ENCODE peak calls at places on chromosomes 13 and 19, in six cellular contexts. N is SK-N-SH, Q is breast epithelium, P is SK-N-MC, C is transverse colon, F is stomach. X is an unnamed sample.

GRCh38 chr13:79528356-79528755 is 47.4 kb downstream of the NDFIP2 start:
- DNase-seq in N (no peak), Q (no peak), P (no peak), C (no peak), F (no peak), X (no peak)

GRCh38 chr19:55809381-55810058 is 22.3 kb downstream of the NLRP11 start:
- DNase-seq in N (peak), Q (no peak), P (peak), C (peak), F (peak), X (peak)

GRCh38 chr13:25292301-25292700 is 5.0 kb upstream of the MTMR6 start:
- DNase-seq in N (peak), Q (no peak), P (peak), C (no peak), F (no peak), X (no peak)

GRCh38 chr19:51327066-51327985 is 14.6 kb downstream of the VSIG10L start:
- DNase-seq in N (no peak), Q (peak), P (no peak), C (peak), F (peak), X (peak)

GRCh38 chr19:24140099-24140498 is 53.1 kb downstream of the ZNF254 start:
- DNase-seq in N (no peak), Q (no peak), P (no peak), C (no peak), F (no peak), X (peak)

GRCh38 chr13:108755084-108755483 is 125.7 kb downstream of the MYO16 start:
- DNase-seq in N (no peak), Q (no peak), P (peak), C (no peak), F (no peak), X (no peak)

GRCh38 chr19:55117063-55117635 is 288 bp downstream of the PPP1R12C start:
- DNase-seq in N (no peak), Q (no peak), P (no peak), C (peak), F (no peak), X (no peak)

GRCh38 chr19:2312819-2313501 is 5.0 kb upstream of the LINGO3 start:
- DNase-seq in N (no peak), Q (no peak), P (no peak), C (no peak), F (no peak), X (no peak)

GRCh38 chr13:100733261-100733660 is 58.7 kb upstream of the TMTC4 start:
- DNase-seq in N (no peak), Q (no peak), P (no peak), C (no peak), F (no peak), X (no peak)

GRCh38 chr19:14449321-14449720 is 16.2 kb downstream of the PKN1 start:
- DNase-seq in N (no peak), Q (no peak), P (no peak), C (no peak), F (no peak), X (no peak)

GRCh38 chr19:3448616-3449334 is 31.6 kb downstream of the SMIM24 start:
- DNase-seq in N (no peak), Q (no peak), P (no peak), C (no peak), F (no peak), X (no peak)

DNA sequence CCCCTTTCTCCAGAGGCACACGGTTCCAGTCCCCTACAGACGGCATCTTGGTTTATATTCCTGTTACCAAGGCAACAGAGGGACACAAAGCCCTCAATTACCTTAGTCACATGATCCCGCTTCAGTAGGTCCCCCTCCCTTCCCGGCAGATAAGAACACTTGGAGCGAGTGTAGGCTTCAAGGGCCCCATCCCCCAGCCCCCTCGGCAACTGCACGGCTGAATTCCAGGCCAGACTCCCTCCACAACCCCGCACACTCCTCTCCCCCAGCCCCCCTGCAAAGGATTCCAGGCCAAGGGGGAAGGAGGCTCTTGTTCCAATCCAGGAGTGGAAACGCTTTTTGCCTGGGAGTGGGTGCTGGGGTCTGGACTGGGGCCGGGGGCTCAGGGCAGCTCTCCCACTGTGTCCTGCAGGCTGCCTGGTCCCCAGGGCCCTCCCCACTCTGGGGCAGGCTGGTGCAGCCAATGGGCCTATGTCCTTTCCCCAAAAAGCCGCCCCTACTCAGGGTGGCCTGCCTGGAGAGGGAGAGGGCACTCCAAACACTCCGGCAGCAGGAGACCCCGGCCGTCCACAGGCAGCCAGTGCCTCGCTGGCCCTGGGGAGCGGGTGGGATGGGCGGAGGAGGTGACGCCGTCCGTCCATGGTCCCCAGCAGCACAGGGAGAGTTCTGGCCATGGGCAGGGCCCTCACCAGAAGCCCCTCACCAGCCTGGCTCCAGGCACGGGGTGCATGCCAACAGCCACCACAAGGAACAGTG is 62.6 kb downstream of the MLLT1 start:
- DNase-seq in N (peak), Q (no peak), P (peak), C (no peak), F (no peak), X (no peak)
- TF ChIP-seq POLR2AphosphoS5 in N (no peak), Q (no peak), P (no peak), C (no peak), F (no peak), X (no peak)

DNA sequence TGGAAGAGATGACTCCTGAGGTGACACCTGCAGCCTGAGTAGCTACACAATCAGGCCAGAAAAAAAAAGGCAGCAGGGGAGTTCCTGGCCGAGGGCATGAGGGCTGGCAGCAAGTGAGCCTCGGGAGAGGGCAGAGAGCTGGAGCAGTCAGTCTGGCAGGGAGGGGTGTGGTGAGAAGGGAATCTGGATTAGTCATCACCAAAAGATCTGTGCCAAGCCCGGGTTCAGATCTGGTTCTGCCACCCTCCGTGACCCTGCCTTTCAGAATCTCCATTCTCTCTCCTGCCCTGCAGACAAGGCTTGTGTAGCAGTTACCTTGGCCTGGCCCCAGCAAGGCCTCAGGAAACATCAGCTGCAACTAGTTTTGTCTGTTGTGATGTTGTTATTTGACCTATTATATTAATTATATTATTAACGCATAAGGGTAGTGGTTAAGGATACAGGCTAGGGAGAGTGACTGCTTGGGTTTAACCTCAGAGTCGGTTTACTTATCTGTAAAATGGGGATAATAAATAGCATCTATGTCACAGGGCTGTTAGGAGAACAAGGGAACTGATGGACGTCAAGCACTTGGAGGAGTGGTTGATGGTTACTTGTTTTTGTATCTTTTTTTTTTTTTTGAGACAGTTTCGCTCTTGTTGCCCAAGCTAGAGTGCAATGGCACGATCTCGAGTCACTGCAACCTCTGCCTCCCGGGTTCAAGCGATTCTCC is 2.7 kb upstream of the CAPNS1 start:
- DNase-seq in N (no peak), Q (peak), P (no peak), C (peak), F (peak), X (no peak)
- TF ChIP-seq POLR2AphosphoS5 in N (peak), Q (peak), P (no peak), C (no peak), F (peak), X (no peak)

GRCh38 chr19:48103922-48104321 is 6.7 kb downstream of the PLA2G4C start:
- DNase-seq in N (no peak), Q (no peak), P (no peak), C (no peak), F (no peak), X (no peak)

DNA sequence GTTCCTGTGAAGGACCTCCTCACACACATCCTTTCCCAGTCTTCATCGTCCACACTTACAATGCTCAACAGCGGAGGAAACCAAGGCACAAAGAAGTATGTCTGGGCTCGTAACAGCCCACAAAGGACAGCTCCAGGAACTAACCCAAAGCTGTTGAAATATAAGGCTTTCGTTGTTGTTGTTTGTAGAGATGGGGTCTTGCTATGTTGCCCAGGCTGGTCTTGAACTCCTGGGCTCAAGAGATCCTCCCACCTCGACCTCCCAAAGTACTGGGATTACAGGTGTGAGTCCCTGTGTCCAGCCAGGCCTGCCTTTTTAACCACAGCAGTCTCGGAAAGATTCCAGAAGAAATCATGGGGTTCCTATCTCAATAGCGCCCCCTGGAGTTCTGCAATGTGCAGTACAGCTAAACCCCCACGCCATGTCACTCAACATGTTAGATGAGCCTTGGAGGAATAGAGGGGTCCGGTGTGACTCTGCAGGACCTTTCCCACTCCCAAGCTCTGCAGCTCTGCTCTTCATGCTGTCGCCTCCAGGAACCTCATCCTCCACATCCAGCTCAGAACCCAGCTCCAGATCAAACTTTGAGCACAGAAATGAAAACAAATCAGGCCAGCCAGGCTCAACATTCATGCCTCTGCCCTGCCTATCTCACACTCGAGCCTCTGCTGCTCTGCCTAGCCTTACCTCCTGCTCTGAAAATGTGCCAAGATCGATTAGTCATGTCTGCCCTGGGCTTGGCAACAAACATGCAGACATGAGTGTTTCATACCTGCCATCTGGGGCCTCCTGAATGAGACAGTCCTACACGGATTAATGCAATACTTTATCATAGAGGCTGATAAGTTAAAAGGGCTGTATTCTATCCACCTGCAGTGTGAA is 7.5 kb downstream of the PLA2G4C start:
- DNase-seq in N (peak), Q (no peak), P (no peak), C (peak), F (no peak), X (peak)
- TF ChIP-seq POLR2AphosphoS5 in N (no peak), Q (no peak), P (no peak), C (no peak), F (no peak), X (no peak)

DNA sequence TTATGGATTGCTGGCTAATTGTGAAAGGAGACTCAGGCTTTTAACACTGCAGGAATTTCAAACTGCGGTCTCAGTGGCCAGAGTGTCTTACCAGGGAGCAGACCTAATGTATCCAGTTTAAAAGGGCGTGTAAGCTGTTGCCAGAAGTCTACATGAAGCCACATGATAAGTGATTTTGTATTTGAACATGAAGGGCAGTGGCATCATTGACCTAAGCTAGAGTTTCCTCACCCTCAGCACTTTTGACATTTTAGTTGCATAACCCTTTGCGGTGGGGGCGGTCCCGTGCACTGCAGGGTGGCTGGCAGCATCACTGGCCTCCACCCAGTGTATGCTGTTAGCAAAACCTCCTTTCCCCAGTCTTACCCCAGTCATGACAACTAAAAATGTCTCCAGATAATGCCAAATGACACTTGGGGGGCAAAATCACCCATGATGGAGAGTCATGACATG is 23.7 kb upstream of the GPR18 start:
- DNase-seq in N (no peak), Q (no peak), P (no peak), C (peak), F (peak), X (no peak)
- TF ChIP-seq POLR2AphosphoS5 in N (no peak), Q (peak), P (no peak), C (no peak), F (peak), X (no peak)

DNA sequence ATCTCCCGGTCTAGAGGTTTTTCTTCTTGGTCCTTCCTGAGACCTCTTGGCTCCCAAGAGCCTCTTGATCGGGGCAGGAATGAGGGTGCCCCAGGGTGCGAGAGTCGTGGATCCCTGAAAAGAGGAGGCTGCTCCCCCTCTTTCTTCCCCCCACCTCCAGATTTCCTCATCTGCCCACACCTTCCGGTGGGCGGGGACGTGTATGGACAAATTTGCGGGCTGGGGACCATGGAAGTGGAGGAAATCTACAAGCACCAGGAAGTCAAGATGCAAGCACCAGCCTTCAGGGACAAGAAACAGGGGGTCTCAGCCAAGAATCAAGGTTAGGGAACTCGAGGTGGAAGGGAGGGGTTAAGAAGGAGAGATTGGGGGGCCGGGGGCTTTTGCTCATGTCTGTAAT is at the start of gene MCEMP1:
- DNase-seq in N (no peak), Q (no peak), P (no peak), C (no peak), F (no peak), X (no peak)
- TF ChIP-seq POLR2AphosphoS5 in N (no peak), Q (no peak), P (no peak), C (no peak), F (no peak), X (no peak)

GRCh38 chr13:23375007-23375971 is 58.2 kb downstream of the SACS start:
- DNase-seq in N (peak), Q (peak), P (peak), C (peak), F (peak), X (peak)

GRCh38 chr13:23380534-23380933 is 53.0 kb downstream of the SACS start:
- DNase-seq in N (no peak), Q (no peak), P (no peak), C (no peak), F (no peak), X (no peak)

GRCh38 chr13:23377603-23378002 is 55.9 kb downstream of the SACS start:
- DNase-seq in N (no peak), Q (no peak), P (no peak), C (no peak), F (no peak), X (no peak)

GRCh38 chr13:23381877-23382276 is 51.6 kb downstream of the SACS start:
- DNase-seq in N (peak), Q (no peak), P (no peak), C (no peak), F (no peak), X (no peak)

GRCh38 chr13:23378009-23378632 is 55.4 kb downstream of the SACS start:
- DNase-seq in N (no peak), Q (no peak), P (no peak), C (peak), F (no peak), X (no peak)
- TF ChIP-seq POLR2AphosphoS5 in N (peak), Q (no peak), P (no peak), C (no peak), F (peak), X (no peak)

GRCh38 chr19:10667867-10668266 is 13.7 kb downstream of the ILF3 start:
- DNase-seq in N (no peak), Q (no peak), P (no peak), C (no peak), F (no peak), X (no peak)

GRCh38 chr19:10660346-10660745 is 6.2 kb downstream of the ILF3 start:
- DNase-seq in N (no peak), Q (no peak), P (no peak), C (no peak), F (no peak), X (no peak)

GRCh38 chr19:10662384-10663251 is 8.5 kb downstream of the ILF3 start:
- DNase-seq in N (no peak), Q (no peak), P (no peak), C (no peak), F (no peak), X (no peak)

GRCh38 chr19:10661946-10662345 is 7.8 kb downstream of the ILF3 start:
- DNase-seq in N (no peak), Q (no peak), P (no peak), C (no peak), F (no peak), X (no peak)
- TF ChIP-seq POLR2AphosphoS5 in N (no peak), Q (no peak), P (no peak), C (no peak), F (no peak), X (no peak)

GRCh38 chr13:51523082-51523518 is 61.2 kb upstream of the WDFY2 start:
- DNase-seq in N (peak), Q (peak), P (no peak), C (peak), F (no peak), X (peak)
- TF ChIP-seq POLR2AphosphoS5 in N (no peak), Q (no peak), P (no peak), C (no peak), F (no peak), X (no peak)